ENCODE peak calls at places on chromosomes 11 and 22, in four cellular contexts. O is GM12878, R is HepG2, J is K562. V is an unnamed sample.

GRCh38 chr11:2533642-2534115 is 88.9 kb downstream of the KCNQ1 start:
- DNase-seq in O (no peak), R (peak), J (peak), V (peak)

GRCh38 chr11:95279921-95280861 is 49.2 kb upstream of the SESN3 start:
- DNase-seq in O (no peak), R (no peak), J (no peak), V (no peak)

GRCh38 chr22:35397095-35397904 is 2.6 kb upstream of the MCM5 start:
- DNase-seq in O (no peak), R (peak), J (no peak), V (peak)

GRCh38 chr11:42234381-42235035 is 775.1 kb upstream of the LRRC4C start:
- DNase-seq in O (no peak), R (no peak), J (no peak), V (no peak)

GRCh38 chr11:23151819-23152218 is 291.5 kb upstream of the CCDC179 start:
- DNase-seq in O (no peak), R (no peak), J (no peak), V (no peak)

GRCh38 chr22:35961480-35961902 is 67.1 kb downstream of the RBFOX2 start:
- DNase-seq in O (no peak), R (no peak), J (no peak), V (peak)

GRCh38 chr11:1628506-1629325 is 859 bp upstream of the KRTAP5-5 start:
- DNase-seq in O (no peak), R (peak), J (peak), V (peak)

GRCh38 chr22:32676196-32676595 is 125.3 kb upstream of the TIMP3 start:
- DNase-seq in O (no peak), R (no peak), J (no peak), V (no peak)

GRCh38 chr22:46673677-46674236 is 53.6 kb downstream of the GRAMD4 start:
- DNase-seq in O (no peak), R (no peak), J (no peak), V (no peak)

GRCh38 chr22:49765951-49766350 is 61.7 kb downstream of the BRD1 start:
- DNase-seq in O (no peak), R (no peak), J (no peak), V (no peak)

GRCh38 chr11:126416542-126417090 is 61.1 kb downstream of the ST3GAL4 start:
- DNase-seq in O (peak), R (no peak), J (no peak), V (peak)

GRCh38 chr22:37154925-37155712 is 5.4 kb upstream of the IL2RB start:
- DNase-seq in O (no peak), R (no peak), J (no peak), V (no peak)

GRCh38 chr11:111604392-111605009 is 2.3 kb downstream of the SIK2 start:
- DNase-seq in O (peak), R (peak), J (peak), V (peak)

GRCh38 chr22:40238425-40239344 is 61.0 kb downstream of the TNRC6B start:
- DNase-seq in O (no peak), R (no peak), J (no peak), V (peak)

GRCh38 chr11:1796297-1797011 is 32.7 kb upstream of the CTSD start:
- DNase-seq in O (no peak), R (no peak), J (no peak), V (no peak)

GRCh38 chr11:100557830-100558611 is 129.1 kb upstream of the ARHGAP42 start:
- DNase-seq in O (no peak), R (no peak), J (no peak), V (no peak)

GRCh38 chr22:38316340-38317236 is 645 bp downstream of the CSNK1E start:
- DNase-seq in O (no peak), R (no peak), J (peak), V (peak)

GRCh38 chr22:36439481-36440271 is 41.8 kb downstream of the TXN2 start:
- DNase-seq in O (no peak), R (peak), J (peak), V (peak)

GRCh38 chr11:9313648-9314290 is 624 bp downstream of the TMEM41B start:
- DNase-seq in O (no peak), R (no peak), J (no peak), V (peak)

GRCh38 chr11:15819679-15820286 is 536.6 kb downstream of the SOX6 start:
- DNase-seq in O (no peak), R (peak), J (peak), V (peak)

DNA sequence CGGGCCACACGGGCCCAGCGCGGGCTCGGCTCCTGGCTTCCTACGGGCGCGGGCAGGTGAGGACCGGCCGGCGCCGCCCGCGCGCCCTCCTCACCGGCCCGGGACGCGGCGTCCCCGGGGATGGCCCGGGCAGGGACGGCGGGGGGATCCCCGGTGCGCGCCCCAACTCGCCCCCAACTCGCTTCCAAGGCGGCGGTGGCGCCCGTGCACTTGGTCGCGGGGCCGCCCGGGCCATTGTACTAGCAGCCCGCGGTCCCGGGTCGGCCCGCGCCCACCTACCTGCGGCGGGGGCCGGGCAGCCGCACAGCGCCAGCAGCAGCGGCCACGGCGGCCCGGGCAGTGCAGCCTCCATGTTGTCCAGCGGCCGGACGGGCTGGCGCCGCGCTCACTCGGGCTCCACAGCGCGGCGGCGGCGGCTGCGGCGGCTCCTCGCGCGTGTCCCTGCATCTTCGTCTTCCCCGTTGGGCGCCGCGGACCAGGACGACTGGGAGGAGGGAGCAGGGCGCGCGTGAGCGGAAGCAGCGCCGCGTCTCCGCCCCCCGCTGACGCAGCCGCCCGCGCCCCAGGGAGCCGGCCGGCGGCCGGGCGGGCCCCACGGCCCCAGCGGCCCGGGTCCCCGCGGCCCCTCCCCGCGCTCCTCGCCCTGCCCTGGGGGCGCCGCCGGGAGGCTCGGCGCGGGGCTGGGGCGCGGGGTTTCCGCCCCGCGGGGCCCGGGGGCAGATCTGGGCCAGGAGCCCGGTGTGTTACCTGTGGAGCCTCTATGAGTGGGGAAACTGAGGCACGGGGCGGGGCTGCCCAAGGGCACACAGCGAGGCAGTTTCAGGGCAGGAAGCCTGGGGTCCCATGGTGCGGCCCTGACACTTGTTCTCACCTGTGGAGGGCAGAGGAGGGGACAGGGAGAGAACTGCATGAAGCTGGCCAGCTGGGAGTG is 159.3 kb upstream of the GRK3 start:
- DNase-seq in O (no peak), R (peak), J (peak), V (no peak)
- H2AFZ ChIP-seq in O (peak), R (no peak), J (peak), V (peak)

DNA sequence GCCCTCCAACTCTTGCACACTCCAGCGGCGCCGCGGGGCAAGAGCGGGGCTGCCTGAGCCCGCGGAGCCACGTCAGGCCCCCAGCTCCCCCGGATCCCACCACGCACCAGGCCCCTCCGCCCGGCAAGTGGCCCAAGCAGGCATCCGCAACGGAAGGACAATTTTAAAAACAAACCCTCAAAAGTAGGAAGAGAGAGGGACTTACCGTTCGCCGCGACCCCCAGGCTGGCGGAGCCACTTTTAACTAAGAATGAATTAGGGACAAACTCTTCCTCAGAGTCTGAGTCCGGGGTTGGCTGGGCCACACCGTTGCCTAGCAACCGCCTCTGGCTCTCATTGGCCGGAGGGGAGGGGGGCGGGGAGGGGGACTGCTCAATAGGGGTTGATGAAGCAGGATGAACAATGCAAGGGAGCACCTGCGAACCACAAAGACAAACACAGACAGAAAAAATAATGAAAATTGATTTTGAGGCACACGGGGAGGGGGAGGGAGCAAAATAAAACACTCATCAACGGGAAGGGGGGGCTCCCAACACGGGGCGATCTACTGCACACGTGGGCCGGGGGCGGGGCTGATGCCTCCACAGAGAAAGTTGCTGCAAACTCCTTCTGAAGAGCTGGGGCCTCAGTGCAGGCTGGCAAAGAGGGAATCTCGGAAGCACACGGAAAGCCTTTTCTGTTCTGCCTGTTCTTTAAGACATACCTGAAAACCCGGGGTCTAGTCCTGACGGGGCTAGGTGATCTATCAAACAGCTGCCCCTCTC is 387.5 kb upstream of the NARS2 start:
- DNase-seq in O (no peak), R (no peak), J (peak), V (peak)
- TF ChIP-seq MYC in O (no peak), R (no peak), J (no peak), V (no peak)

GRCh38 chr11:67099841-67100324 is 19.2 kb upstream of the KDM2A start:
- DNase-seq in O (peak), R (no peak), J (no peak), V (no peak)
- H2AFZ ChIP-seq in O (peak), R (no peak), J (no peak), V (peak)

GRCh38 chr11:132008872-132009271 is 638.5 kb downstream of the NTM start:
- DNase-seq in O (no peak), R (no peak), J (no peak), V (no peak)
- TF ChIP-seq MYC in O (no peak), R (no peak), J (no peak), V (no peak)

GRCh38 chr11:18172686-18173085 is at the start of gene MRGPRX4:
- DNase-seq in O (no peak), R (peak), J (no peak), V (no peak)

GRCh38 chr11:18171377-18172000 is 1.1 kb upstream of the MRGPRX4 start:
- DNase-seq in O (no peak), R (peak), J (peak), V (no peak)

GRCh38 chr11:18173225-18173866 is 709 bp downstream of the MRGPRX4 start:
- DNase-seq in O (no peak), R (no peak), J (no peak), V (no peak)

DNA sequence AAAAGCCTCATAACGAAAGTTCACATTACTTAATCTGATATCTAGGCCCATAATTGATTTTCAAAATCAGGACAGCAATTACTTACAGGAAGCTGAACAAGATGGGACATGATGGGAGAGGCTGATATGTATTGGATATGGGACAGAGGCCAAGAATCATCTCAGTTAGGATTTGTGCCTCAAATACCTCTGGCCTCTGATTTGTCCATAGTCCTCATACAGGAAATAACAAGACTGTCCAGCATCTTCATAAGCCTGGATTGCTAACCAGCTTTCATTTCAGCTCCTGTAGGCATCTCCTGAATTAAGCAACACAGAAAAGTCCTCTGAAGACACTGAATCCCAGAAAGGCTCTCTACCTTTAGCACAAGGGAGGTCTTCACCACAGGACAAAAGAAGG is 4.3 kb upstream of the MRGPRX4 start:
- DNase-seq in O (no peak), R (no peak), J (no peak), V (no peak)
- H2AFZ ChIP-seq in O (no peak), R (no peak), J (no peak), V (no peak)

V was measured in endothelial cell of umbilical vein.